ENCODE peak calls at places on chromosomes 5 and 9, in four cellular contexts. One of them, this sample, is unnamed.

GRCh38 chr9:95067888-95068287 is 249.6 kb downstream of the FANCC start:
- DNase-seq in transverse colon: no peak
- DNase-seq in stomach: no peak
- DNase-seq in GM12891: no peak
- DNase-seq in this sample: no peak

GRCh38 chr5:40258205-40258604 is 421.5 kb upstream of the PTGER4 start:
- DNase-seq in transverse colon: no peak
- DNase-seq in stomach: no peak
- DNase-seq in GM12891: no peak
- DNase-seq in this sample: no peak

GRCh38 chr5:179801304-179802206 is 5.1 kb downstream of the MGAT4B start:
- DNase-seq in transverse colon: peak; percentile 88
- DNase-seq in stomach: peak; percentile 86
- DNase-seq in GM12891: peak; percentile 86
- DNase-seq in this sample: peak; percentile 52

GRCh38 chr9:76620586-76620985 is 143.7 kb upstream of the PCA3 start:
- DNase-seq in transverse colon: no peak
- DNase-seq in stomach: no peak
- DNase-seq in GM12891: no peak
- DNase-seq in this sample: no peak

GRCh38 chr9:8492034-8492433 is 692.5 kb upstream of the DMAC1 start:
- DNase-seq in transverse colon: no peak
- DNase-seq in stomach: no peak
- DNase-seq in GM12891: no peak
- DNase-seq in this sample: no peak

GRCh38 chr5:97085787-97086181 is 56.6 kb downstream of the LIX1 start:
- DNase-seq in transverse colon: no peak
- DNase-seq in stomach: no peak
- DNase-seq in GM12891: no peak
- DNase-seq in this sample: no peak

GRCh38 chr9:121473229-121473628 is 26.4 kb downstream of the GGTA1 start:
- DNase-seq in transverse colon: no peak
- DNase-seq in stomach: no peak
- DNase-seq in GM12891: no peak
- DNase-seq in this sample: no peak

GRCh38 chr9:87640385-87640795 is 85.5 kb upstream of the CTSL start:
- DNase-seq in transverse colon: no peak
- DNase-seq in stomach: peak; percentile 81
- DNase-seq in GM12891: no peak
- DNase-seq in this sample: no peak

GRCh38 chr5:40334242-40334635 is 345.5 kb upstream of the PTGER4 start:
- DNase-seq in transverse colon: no peak
- DNase-seq in stomach: no peak
- DNase-seq in GM12891: no peak
- DNase-seq in this sample: no peak

GRCh38 chr5:32144637-32145207 is 29.4 kb downstream of the GOLPH3 start:
- DNase-seq in transverse colon: no peak
- DNase-seq in stomach: peak; percentile 44
- DNase-seq in GM12891: no peak
- DNase-seq in this sample: no peak

GRCh38 chr9:89525673-89526374 is 27.9 kb upstream of the SEMA4D start:
- DNase-seq in transverse colon: no peak
- DNase-seq in stomach: no peak
- DNase-seq in GM12891: no peak
- DNase-seq in this sample: no peak

GRCh38 chr5:134111741-134112647 is 2.5 kb upstream of the TCF7 start:
- DNase-seq in transverse colon: no peak
- DNase-seq in stomach: no peak
- DNase-seq in GM12891: no peak
- DNase-seq in this sample: peak; percentile 66

GRCh38 chr9:73239868-73240267 is 88.2 kb downstream of the ANXA1 start:
- DNase-seq in transverse colon: no peak
- DNase-seq in stomach: no peak
- DNase-seq in GM12891: no peak
- DNase-seq in this sample: no peak

GRCh38 chr5:125894383-125894782 is 528.8 kb upstream of the GRAMD2B start:
- DNase-seq in transverse colon: no peak
- DNase-seq in stomach: peak; percentile 43
- DNase-seq in GM12891: no peak
- DNase-seq in this sample: no peak

GRCh38 chr9:107286057-107286456 is 3.0 kb downstream of the RAD23B start:
- DNase-seq in transverse colon: no peak
- DNase-seq in stomach: no peak
- DNase-seq in GM12891: no peak
- DNase-seq in this sample: no peak

GRCh38 chr5:155587458-155587857 is 573.9 kb downstream of the KIF4B start:
- DNase-seq in transverse colon: no peak
- DNase-seq in stomach: no peak
- DNase-seq in GM12891: no peak
- DNase-seq in this sample: no peak

GRCh38 chr9:135650408-135650807 is 11.1 kb upstream of the GLT6D1 start:
- DNase-seq in transverse colon: no peak
- DNase-seq in stomach: no peak
- DNase-seq in GM12891: no peak
- DNase-seq in this sample: no peak
- TF ChIP-seq POLR2A in transverse colon: no peak
- TF ChIP-seq POLR2A in stomach: no peak
- TF ChIP-seq POLR2A in GM12891: no peak
- TF ChIP-seq POLR2A in this sample: no peak

GRCh38 chr9:4105183-4105582 is 194.7 kb downstream of the GLIS3 start:
- DNase-seq in transverse colon: no peak
- DNase-seq in stomach: no peak
- DNase-seq in GM12891: no peak
- DNase-seq in this sample: no peak

GRCh38 chr9:4106081-4106491 is 193.8 kb downstream of the GLIS3 start:
- DNase-seq in transverse colon: peak; percentile 60
- DNase-seq in stomach: no peak
- DNase-seq in GM12891: no peak
- DNase-seq in this sample: no peak

GRCh38 chr9:4099961-4100360 is 199.9 kb downstream of the GLIS3 start:
- DNase-seq in transverse colon: no peak
- DNase-seq in stomach: no peak
- DNase-seq in GM12891: no peak
- DNase-seq in this sample: no peak

GRCh38 chr9:4097991-4098390 is 201.9 kb downstream of the GLIS3 start:
- DNase-seq in transverse colon: no peak
- DNase-seq in stomach: no peak
- DNase-seq in GM12891: no peak
- DNase-seq in this sample: no peak

DNA sequence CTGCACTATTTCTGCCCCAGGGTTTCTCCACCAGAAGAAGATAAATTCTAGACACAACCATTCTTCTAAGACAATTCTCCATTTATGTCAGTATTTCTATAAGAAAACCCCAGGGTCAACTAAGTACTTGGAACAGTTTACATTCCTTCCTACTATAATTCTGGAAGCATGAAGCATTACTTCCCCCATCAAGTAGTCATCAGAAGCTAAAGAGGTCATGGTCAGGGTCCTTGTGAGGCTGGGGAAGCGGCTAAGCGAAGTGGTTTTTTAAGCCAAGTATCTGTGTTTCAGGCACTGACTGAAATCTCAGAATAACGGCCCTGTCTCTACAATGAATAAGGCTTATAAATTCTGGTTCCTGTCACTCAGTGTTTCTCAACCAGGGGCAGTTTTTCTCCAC is 197.8 kb downstream of the GLIS3 start:
- DNase-seq in transverse colon: no peak
- DNase-seq in stomach: no peak
- DNase-seq in GM12891: no peak
- DNase-seq in this sample: no peak
- TF ChIP-seq POLR2A in transverse colon: no peak
- TF ChIP-seq POLR2A in stomach: no peak
- TF ChIP-seq POLR2A in GM12891: no peak
- TF ChIP-seq POLR2A in this sample: no peak

GRCh38 chr5:149999866-150000260 is 591 bp downstream of the TIGD6 start:
- DNase-seq in transverse colon: no peak
- DNase-seq in stomach: no peak
- DNase-seq in GM12891: no peak
- DNase-seq in this sample: no peak

GRCh38 chr5:150000261-150000989 is at the start of the genes HMGXB3 and TIGD6:
- DNase-seq in transverse colon: peak; percentile 93
- DNase-seq in stomach: peak; percentile 93
- DNase-seq in GM12891: peak; percentile 90
- DNase-seq in this sample: peak; percentile 95

GRCh38 chr5:149999359-149999758 is 1.1 kb downstream of the TIGD6 start:
- DNase-seq in transverse colon: no peak
- DNase-seq in stomach: no peak
- DNase-seq in GM12891: no peak
- DNase-seq in this sample: peak; percentile 67

GRCh38 chr5:150000990-150001659 is 586 bp downstream of the HMGXB3 start:
- DNase-seq in transverse colon: peak; percentile 57
- DNase-seq in stomach: peak; percentile 50
- DNase-seq in GM12891: peak; percentile 13
- DNase-seq in this sample: peak; percentile 29

GRCh38 chr5:150001660-150002493 is 1.3 kb downstream of the HMGXB3 start:
- DNase-seq in transverse colon: peak; percentile 59
- DNase-seq in stomach: peak; percentile 37
- DNase-seq in GM12891: peak; percentile 53
- DNase-seq in this sample: peak; percentile 80
- TF ChIP-seq POLR2A in transverse colon: no peak
- TF ChIP-seq POLR2A in stomach: no peak
- TF ChIP-seq POLR2A in GM12891: no peak
- TF ChIP-seq POLR2A in this sample: no peak

DNA sequence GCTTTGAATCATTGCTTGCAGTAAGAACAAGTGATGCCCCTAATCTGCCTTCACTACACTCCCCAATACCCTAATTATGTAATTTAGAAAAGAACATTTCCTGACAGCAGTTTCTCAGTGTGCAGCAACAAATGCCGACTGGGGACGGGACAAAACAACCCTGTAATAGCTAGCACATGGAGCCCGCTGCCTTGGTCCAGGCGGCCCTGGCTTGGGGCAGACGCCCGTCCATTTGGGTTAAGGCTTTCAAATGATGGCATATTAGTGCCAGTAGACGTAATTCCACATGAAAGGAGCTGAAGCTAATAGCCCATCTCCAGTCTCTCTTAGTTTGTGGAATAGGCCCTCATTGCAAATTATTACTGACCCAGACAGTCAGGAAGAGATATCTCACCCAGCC is 150.6 kb upstream of the PITX1 start:
- DNase-seq in transverse colon: no peak
- DNase-seq in stomach: no peak
- DNase-seq in GM12891: no peak
- DNase-seq in this sample: no peak
- TF ChIP-seq POLR2A in transverse colon: no peak
- TF ChIP-seq POLR2A in stomach: no peak
- TF ChIP-seq POLR2A in GM12891: no peak
- TF ChIP-seq POLR2A in this sample: no peak

GRCh38 chr9:113375057-113376023 is 1.4 kb downstream of the HDHD3 start:
- DNase-seq in transverse colon: peak; percentile 75
- DNase-seq in stomach: peak; percentile 49
- DNase-seq in GM12891: no peak
- DNase-seq in this sample: no peak
- TF ChIP-seq POLR2A in transverse colon: peak; percentile 51
- TF ChIP-seq POLR2A in stomach: no peak
- TF ChIP-seq POLR2A in GM12891: no peak
- TF ChIP-seq POLR2A in this sample: no peak

DNA sequence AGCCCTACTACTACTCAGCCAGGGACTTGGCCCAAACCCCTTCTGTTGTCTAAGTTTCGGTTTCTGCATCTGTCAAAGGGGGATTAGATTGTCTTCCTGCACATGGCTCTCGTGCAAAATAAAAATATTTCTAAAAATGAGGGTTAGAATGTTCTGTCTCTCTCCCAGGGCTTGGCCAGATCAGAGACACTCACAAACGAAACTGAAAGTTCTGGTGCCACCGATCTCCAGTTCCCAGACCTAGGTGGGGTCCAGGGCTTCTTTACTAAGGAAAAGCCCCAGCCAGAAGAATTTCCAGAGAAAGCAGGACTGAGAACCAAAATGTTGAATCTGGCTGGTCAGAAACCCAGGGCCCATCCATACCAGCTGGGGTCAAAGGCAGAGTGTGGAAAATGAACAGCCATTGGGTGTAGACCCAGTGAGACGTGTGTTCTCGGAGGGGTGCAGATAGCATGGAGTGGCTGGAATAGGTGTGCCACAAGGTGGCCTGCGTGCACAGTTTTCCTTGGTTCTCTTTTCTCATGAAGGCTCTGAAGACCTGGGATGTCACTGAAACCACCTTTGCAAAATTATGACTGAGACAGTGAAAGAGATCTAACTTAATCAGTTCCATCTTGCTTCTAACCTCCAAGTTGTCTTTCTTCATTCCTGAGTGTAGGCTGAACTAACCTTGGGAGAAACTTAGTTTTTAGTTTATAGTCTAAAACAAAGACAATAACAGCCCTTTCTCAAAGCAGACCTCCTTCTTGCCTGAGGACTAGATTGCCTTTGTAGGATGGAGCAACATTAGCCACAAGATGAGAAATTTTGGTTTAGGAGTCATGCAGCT is 2.2 kb upstream of the SLC23A1 start:
- DNase-seq in transverse colon: peak; percentile 51
- DNase-seq in stomach: peak; percentile 52
- DNase-seq in GM12891: no peak
- DNase-seq in this sample: peak; percentile 76
- TF ChIP-seq POLR2A in transverse colon: no peak
- TF ChIP-seq POLR2A in stomach: no peak
- TF ChIP-seq POLR2A in GM12891: peak; percentile 36
- TF ChIP-seq POLR2A in this sample: no peak

GRCh38 chr9:129137292-129138143 is 26.3 kb downstream of the PTPA start:
- DNase-seq in transverse colon: no peak
- DNase-seq in stomach: no peak
- DNase-seq in GM12891: no peak
- DNase-seq in this sample: no peak

GRCh38 chr9:129138144-129138462 is 26.9 kb downstream of the PTPA start:
- DNase-seq in transverse colon: no peak
- DNase-seq in stomach: no peak
- DNase-seq in GM12891: no peak
- DNase-seq in this sample: no peak

GRCh38 chr9:129139233-129139992 is 28.2 kb downstream of the PTPA start:
- DNase-seq in transverse colon: peak; percentile 85
- DNase-seq in stomach: peak; percentile 79
- DNase-seq in GM12891: peak; percentile 85
- DNase-seq in this sample: peak; percentile 85

GRCh38 chr9:129139993-129140396 is 28.8 kb downstream of the PTPA start:
- DNase-seq in transverse colon: peak; percentile 87
- DNase-seq in stomach: peak; percentile 89
- DNase-seq in GM12891: peak; percentile 79
- DNase-seq in this sample: peak; percentile 94

GRCh38 chr9:129138476-129139232 is 27.4 kb downstream of the PTPA start:
- DNase-seq in transverse colon: peak; percentile 22
- DNase-seq in stomach: peak; percentile 46
- DNase-seq in GM12891: no peak
- DNase-seq in this sample: no peak
- TF ChIP-seq POLR2A in transverse colon: no peak
- TF ChIP-seq POLR2A in stomach: no peak
- TF ChIP-seq POLR2A in GM12891: no peak
- TF ChIP-seq POLR2A in this sample: no peak

DNA sequence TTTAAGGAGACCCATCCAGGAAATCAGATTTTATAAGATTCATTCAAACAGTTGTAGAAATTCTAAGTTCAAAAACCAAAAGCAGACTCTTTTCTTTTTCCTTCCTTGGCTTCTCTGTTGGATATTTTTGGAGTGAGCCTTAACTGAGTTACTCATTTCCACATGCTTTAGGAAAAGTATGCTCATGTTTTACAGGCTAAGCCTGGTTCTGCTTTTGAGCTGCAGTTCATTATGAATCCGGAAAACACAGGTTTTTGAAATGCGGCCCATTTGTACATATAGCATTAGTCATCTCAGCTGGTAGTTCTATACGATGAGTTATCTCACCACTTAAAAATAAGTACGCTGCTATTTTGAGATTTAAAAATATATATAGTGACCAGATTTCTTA is 156.6 kb upstream of the DMRT1 start:
- DNase-seq in transverse colon: no peak
- DNase-seq in stomach: no peak
- DNase-seq in GM12891: no peak
- DNase-seq in this sample: no peak
- TF ChIP-seq POLR2A in transverse colon: no peak
- TF ChIP-seq POLR2A in stomach: no peak
- TF ChIP-seq POLR2A in GM12891: no peak
- TF ChIP-seq POLR2A in this sample: no peak

This sample was measured in K562.